ENCODE peak calls at places on chromosomes 11 and 22, in eight cellular contexts. M is EH; L is memory B cell; G is iPS-NIHi11; I is activated T-helper 1 cell treated with anti-CD3 and anti-CD28 coated beads, Interleukin-12 subunit alpha, Interleukin-12 subunit beta, Interleukin-2, Interleukin-4 antibody, amounts not matched to agents 30 ng/mL and 10 ng/mL and 1 ng/mL, durations not matched to agents 14 hours and 24 hours and 36 hours; F is coronary artery; X is NCI-H345; P is NCI-H2107. B is an unnamed sample.

GRCh38 chr11:65791719-65792213 is 4.9 kb downstream of the OVOL1 start:
- DNase-seq in L (peak; percentile 48), M (peak; percentile 49), I (peak; percentile 56), X (no peak), P (peak; percentile 19), G (no peak), F (no peak), B (peak; percentile 69)

GRCh38 chr11:59097113-59097708 is 9.8 kb upstream of the FAM111B start:
- DNase-seq in X (no peak), P (no peak), F (no peak), M (peak; percentile 69), G (no peak), I (peak; percentile 52), L (peak; percentile 36), B (no peak)

GRCh38 chr11:17593466-17594245 is 46.6 kb downstream of the OTOG start:
- DNase-seq in P (no peak), F (peak; percentile 60), I (no peak), L (no peak), X (no peak), M (no peak), G (no peak), B (no peak)

GRCh38 chr11:120571476-120571875 is 59.9 kb downstream of the GRIK4 start:
- DNase-seq in P (no peak), G (no peak), I (no peak), X (no peak), M (no peak), L (no peak), F (no peak), B (no peak)

GRCh38 chr22:43955883-43956286 is 643 bp downstream of the SAMM50 start:
- DNase-seq in F (no peak), X (no peak), L (peak; percentile 26), G (no peak), I (peak; percentile 3), P (no peak), M (no peak), B (no peak)

GRCh38 chr22:22397292-22397870 is 111.2 kb downstream of the ZNF280B start:
- DNase-seq in I (no peak), G (no peak), F (no peak), M (peak; percentile 59), L (no peak), X (peak; percentile 18), P (no peak), B (no peak)

GRCh38 chr22:42519544-42520237 is at the start of gene RRP7A:
- DNase-seq in X (peak; percentile 65), M (peak; percentile 72), I (peak; percentile 79), P (peak; percentile 60), G (peak; percentile 87), L (peak; percentile 76), F (peak; percentile 77), B (peak; percentile 50)

GRCh38 chr11:120343429-120343828 is 7.2 kb downstream of the ARHGEF12 start:
- DNase-seq in P (no peak), L (no peak), X (no peak), G (no peak), I (no peak), F (no peak), M (no peak), B (peak; percentile 54)

GRCh38 chr11:612201-612960 is 3.4 kb downstream of the IRF7 start:
- DNase-seq in M (peak; percentile 27), I (no peak), G (no peak), L (no peak), P (no peak), F (no peak), X (no peak), B (no peak)

GRCh38 chr11:47992959-47993820 is 12.8 kb downstream of the PTPRJ start:
- DNase-seq in X (no peak), L (no peak), P (no peak), F (no peak), G (no peak), M (peak; percentile 91), I (no peak), B (no peak)

GRCh38 chr11:111514216-111515031 is at the start of gene HOATZ:
- DNase-seq in P (no peak), L (peak; percentile 23), M (no peak), I (no peak), X (peak; percentile 81), G (peak; percentile 81), F (no peak), B (no peak)

GRCh38 chr22:45263790-45264269 is 20.9 kb upstream of the UPK3A start:
- DNase-seq in I (no peak), F (no peak), G (peak; percentile 87), L (no peak), X (no peak), P (no peak), M (peak; percentile 86), B (no peak)

GRCh38 chr11:44949160-44950035 is 1.3 kb downstream of the TP53I11 start:
- DNase-seq in X (peak; percentile 44), I (no peak), G (peak; percentile 71), M (peak; percentile 47), L (peak; percentile 38), P (no peak), F (no peak), B (no peak)

GRCh38 chr11:62880231-62880802 is 379 bp upstream of the SLC3A2 start:
- DNase-seq in M (peak; percentile 86), X (no peak), P (no peak), L (no peak), I (no peak), G (no peak), F (peak; percentile 94), B (no peak)

GRCh38 chr11:95803973-95804372 is 13.7 kb downstream of the CEP57 start:
- DNase-seq in M (no peak), F (no peak), P (no peak), I (no peak), X (no peak), G (no peak), L (no peak), B (no peak)

GRCh38 chr11:26778000-26778757 is 56.3 kb upstream of the SLC5A12 start:
- DNase-seq in P (no peak), F (no peak), I (no peak), M (peak; percentile 79), G (no peak), X (no peak), L (no peak), B (no peak)

GRCh38 chr22:38698407-38699094 is 2.2 kb downstream of the JOSD1 start:
- DNase-seq in I (no peak), X (no peak), G (no peak), F (no peak), M (no peak), L (no peak), P (no peak), B (no peak)

GRCh38 chr11:65766535-65766934 is 14.2 kb downstream of the AP5B1 start:
- DNase-seq in G (no peak), X (no peak), P (no peak), F (no peak), M (peak; percentile 64), L (no peak), I (no peak), B (no peak)

GRCh38 chr11:10274726-10275125 is 19.3 kb downstream of the SBF2 start:
- DNase-seq in P (no peak), M (peak; percentile 59), L (no peak), G (no peak), I (no peak), F (no peak), X (no peak), B (no peak)

GRCh38 chr22:42805998-42806481 is 51.0 kb downstream of the ARFGAP3 start:
- DNase-seq in G (no peak), L (no peak), X (no peak), I (no peak), F (peak; percentile 66), M (no peak), P (no peak), B (no peak)

GRCh38 chr11:2308713-2309112 is 6.9 kb downstream of the TSPAN32 start:
- DNase-seq in P (no peak), G (no peak), I (no peak), L (no peak), M (no peak), F (peak; percentile 71), X (no peak), B (no peak)

GRCh38 chr11:118922745-118923627 is 2.7 kb downstream of the BCL9L start:
- DNase-seq in M (peak; percentile 34), I (no peak), L (no peak), F (no peak), G (no peak), P (no peak), X (no peak), B (no peak)

GRCh38 chr11:26286472-26287066 is 45.4 kb upstream of the ANO3 start:
- DNase-seq in L (no peak), P (no peak), F (no peak), G (peak; percentile 30), X (no peak), M (peak; percentile 15), I (no peak), B (no peak)

GRCh38 chr11:8055111-8055835 is 25.7 kb upstream of the TUB start:
- DNase-seq in X (no peak), M (no peak), G (peak; percentile 72), P (no peak), F (no peak), L (no peak), I (no peak), B (no peak)

GRCh38 chr11:62974848-62975522 is 9.8 kb downstream of the SLC22A6 start:
- DNase-seq in M (peak; percentile 16), P (peak; percentile 56), F (peak; percentile 45), L (no peak), X (peak; percentile 76), G (peak; percentile 76), I (no peak), B (no peak)

GRCh38 chr11:12088047-12088481 is 22.3 kb upstream of the MICAL2 start:
- DNase-seq in M (peak; percentile 98), G (no peak), L (no peak), X (no peak), I (no peak), P (no peak), F (peak; percentile 89), B (no peak)

GRCh38 chr11:115613986-115614625 is 109.9 kb upstream of the CADM1 start:
- DNase-seq in G (no peak), P (no peak), L (no peak), I (no peak), X (no peak), M (peak; percentile 74), F (no peak), B (no peak)

GRCh38 chr11:118921929-118922744 is 3.6 kb downstream of the BCL9L start:
- DNase-seq in M (peak; percentile 95), G (peak; percentile 62), I (no peak), X (no peak), L (no peak), P (no peak), F (peak; percentile 95), B (no peak)

GRCh38 chr11:129894281-129895125 is 875 bp downstream of the NFRKB start:
- DNase-seq in X (no peak), P (no peak), G (no peak), M (peak; percentile 24), F (no peak), I (no peak), L (no peak), B (no peak)

GRCh38 chr11:72553748-72554147 is 119.4 kb upstream of the CLPB start:
- DNase-seq in M (peak; percentile 3), L (no peak), G (peak; percentile 52), I (no peak), P (no peak), F (no peak), X (no peak), B (no peak)

GRCh38 chr11:9757809-9758675 is 94.2 kb downstream of the SWAP70 start:
- DNase-seq in I (peak; percentile 87), X (peak; percentile 86), G (peak; percentile 99), L (peak; percentile 96), M (peak; percentile 75), P (peak; percentile 37), F (peak; percentile 89), B (peak; percentile 94)

GRCh38 chr11:8863838-8864237 is 47.2 kb upstream of the AKIP1 start:
- DNase-seq in L (no peak), G (no peak), X (no peak), M (peak; percentile 85), P (no peak), F (no peak), I (no peak), B (no peak)

GRCh38 chr22:36541831-36542391 is 12.9 kb upstream of the EIF3D start:
- DNase-seq in M (peak; percentile 90), P (no peak), F (no peak), X (no peak), L (no peak), I (no peak), G (no peak), B (no peak)

B was measured in GM18507.